ENCODE peak calls at places on chromosomes 1 and 21, in seven cellular contexts. One of them, this sample, is unnamed.
A peak's percentile ranks its signal among the peaks of the same experiment; 100 is the strongest.

GRCh38 chr1:15883326-15883725 is 35.8 kb downstream of the SPEN start:
- DNase-seq in heart right ventricle: no peak
- DNase-seq in upper lobe of right lung: no peak
- DNase-seq in neural crest cell: no peak
- DNase-seq in brain microvascular endothelial cell: no peak
- DNase-seq in lower leg skin: no peak
- DNase-seq in cardiac muscle cell: no peak
- DNase-seq in this sample: peak; percentile 20

GRCh38 chr1:179228783-179229213 is 679 bp downstream of the ABL2 start:
- DNase-seq in heart right ventricle: peak; percentile 31
- DNase-seq in upper lobe of right lung: peak; percentile 74
- DNase-seq in neural crest cell: peak; percentile 31
- DNase-seq in brain microvascular endothelial cell: no peak
- DNase-seq in lower leg skin: no peak
- DNase-seq in cardiac muscle cell: peak; percentile 72
- DNase-seq in this sample: peak; percentile 24

GRCh38 chr1:203667616-203668015 is 41.0 kb downstream of the ATP2B4 start:
- DNase-seq in heart right ventricle: no peak
- DNase-seq in upper lobe of right lung: no peak
- DNase-seq in neural crest cell: no peak
- DNase-seq in brain microvascular endothelial cell: no peak
- DNase-seq in lower leg skin: no peak
- DNase-seq in cardiac muscle cell: no peak
- DNase-seq in this sample: no peak

GRCh38 chr1:211279340-211279739 is 20.2 kb downstream of the RCOR3 start:
- DNase-seq in heart right ventricle: no peak
- DNase-seq in upper lobe of right lung: no peak
- DNase-seq in neural crest cell: no peak
- DNase-seq in brain microvascular endothelial cell: no peak
- DNase-seq in lower leg skin: no peak
- DNase-seq in cardiac muscle cell: no peak
- DNase-seq in this sample: no peak

GRCh38 chr1:66598670-66599069 is 64.7 kb downstream of the SGIP1 start:
- DNase-seq in heart right ventricle: no peak
- DNase-seq in upper lobe of right lung: no peak
- DNase-seq in neural crest cell: no peak
- DNase-seq in brain microvascular endothelial cell: peak; percentile 82
- DNase-seq in lower leg skin: no peak
- DNase-seq in cardiac muscle cell: no peak
- DNase-seq in this sample: no peak

GRCh38 chr21:26513212-26513611 is 59.9 kb downstream of the CYYR1 start:
- DNase-seq in heart right ventricle: peak; percentile 10
- DNase-seq in upper lobe of right lung: no peak
- DNase-seq in neural crest cell: no peak
- DNase-seq in brain microvascular endothelial cell: peak; percentile 14
- DNase-seq in lower leg skin: no peak
- DNase-seq in cardiac muscle cell: no peak
- DNase-seq in this sample: no peak

GRCh38 chr1:47682786-47683350 is 245.0 kb downstream of the FOXD2 start:
- DNase-seq in heart right ventricle: no peak
- DNase-seq in upper lobe of right lung: no peak
- DNase-seq in neural crest cell: no peak
- DNase-seq in brain microvascular endothelial cell: no peak
- DNase-seq in lower leg skin: no peak
- DNase-seq in cardiac muscle cell: no peak
- DNase-seq in this sample: no peak

GRCh38 chr1:80987106-80987505 is 813.6 kb upstream of the ADGRL2 start:
- DNase-seq in heart right ventricle: no peak
- DNase-seq in upper lobe of right lung: no peak
- DNase-seq in neural crest cell: no peak
- DNase-seq in brain microvascular endothelial cell: no peak
- DNase-seq in lower leg skin: no peak
- DNase-seq in cardiac muscle cell: no peak
- DNase-seq in this sample: no peak

GRCh38 chr1:43902058-43902831 is 31.4 kb upstream of the ARTN start:
- DNase-seq in heart right ventricle: no peak
- DNase-seq in upper lobe of right lung: no peak
- DNase-seq in neural crest cell: no peak
- DNase-seq in brain microvascular endothelial cell: no peak
- DNase-seq in lower leg skin: no peak
- DNase-seq in cardiac muscle cell: no peak
- DNase-seq in this sample: no peak

GRCh38 chr1:227744668-227745067 is 9.4 kb downstream of the SNAP47 start:
- DNase-seq in heart right ventricle: no peak
- DNase-seq in upper lobe of right lung: no peak
- DNase-seq in neural crest cell: no peak
- DNase-seq in brain microvascular endothelial cell: no peak
- DNase-seq in lower leg skin: no peak
- DNase-seq in cardiac muscle cell: no peak
- DNase-seq in this sample: no peak

GRCh38 chr1:6870571-6870970 is 85.3 kb downstream of the CAMTA1 start:
- DNase-seq in heart right ventricle: no peak
- DNase-seq in upper lobe of right lung: no peak
- DNase-seq in neural crest cell: no peak
- DNase-seq in brain microvascular endothelial cell: peak; percentile 10
- DNase-seq in lower leg skin: no peak
- DNase-seq in cardiac muscle cell: no peak
- DNase-seq in this sample: no peak

GRCh38 chr1:112308716-112309115 is 87.3 kb upstream of the CTTNBP2NL start:
- DNase-seq in heart right ventricle: no peak
- DNase-seq in upper lobe of right lung: no peak
- DNase-seq in neural crest cell: no peak
- DNase-seq in brain microvascular endothelial cell: no peak
- DNase-seq in lower leg skin: no peak
- DNase-seq in cardiac muscle cell: no peak
- DNase-seq in this sample: no peak

GRCh38 chr1:237672748-237673147 is 218.0 kb downstream of the ZP4 start:
- DNase-seq in heart right ventricle: no peak
- DNase-seq in upper lobe of right lung: no peak
- DNase-seq in neural crest cell: no peak
- DNase-seq in brain microvascular endothelial cell: no peak
- DNase-seq in lower leg skin: no peak
- DNase-seq in cardiac muscle cell: no peak
- DNase-seq in this sample: peak; percentile 19

GRCh38 chr1:110069302-110070281 is 880 bp downstream of the ALX3 start:
- DNase-seq in heart right ventricle: no peak
- DNase-seq in upper lobe of right lung: no peak
- DNase-seq in neural crest cell: peak; percentile 23
- DNase-seq in brain microvascular endothelial cell: no peak
- DNase-seq in lower leg skin: no peak
- DNase-seq in cardiac muscle cell: peak; percentile 12
- DNase-seq in this sample: no peak

GRCh38 chr1:17201201-17202021 is 3.5 kb upstream of the PADI1 start:
- DNase-seq in heart right ventricle: no peak
- DNase-seq in upper lobe of right lung: peak; percentile 33
- DNase-seq in neural crest cell: no peak
- DNase-seq in brain microvascular endothelial cell: no peak
- DNase-seq in lower leg skin: no peak
- DNase-seq in cardiac muscle cell: no peak
- DNase-seq in this sample: peak; percentile 4

DNA sequence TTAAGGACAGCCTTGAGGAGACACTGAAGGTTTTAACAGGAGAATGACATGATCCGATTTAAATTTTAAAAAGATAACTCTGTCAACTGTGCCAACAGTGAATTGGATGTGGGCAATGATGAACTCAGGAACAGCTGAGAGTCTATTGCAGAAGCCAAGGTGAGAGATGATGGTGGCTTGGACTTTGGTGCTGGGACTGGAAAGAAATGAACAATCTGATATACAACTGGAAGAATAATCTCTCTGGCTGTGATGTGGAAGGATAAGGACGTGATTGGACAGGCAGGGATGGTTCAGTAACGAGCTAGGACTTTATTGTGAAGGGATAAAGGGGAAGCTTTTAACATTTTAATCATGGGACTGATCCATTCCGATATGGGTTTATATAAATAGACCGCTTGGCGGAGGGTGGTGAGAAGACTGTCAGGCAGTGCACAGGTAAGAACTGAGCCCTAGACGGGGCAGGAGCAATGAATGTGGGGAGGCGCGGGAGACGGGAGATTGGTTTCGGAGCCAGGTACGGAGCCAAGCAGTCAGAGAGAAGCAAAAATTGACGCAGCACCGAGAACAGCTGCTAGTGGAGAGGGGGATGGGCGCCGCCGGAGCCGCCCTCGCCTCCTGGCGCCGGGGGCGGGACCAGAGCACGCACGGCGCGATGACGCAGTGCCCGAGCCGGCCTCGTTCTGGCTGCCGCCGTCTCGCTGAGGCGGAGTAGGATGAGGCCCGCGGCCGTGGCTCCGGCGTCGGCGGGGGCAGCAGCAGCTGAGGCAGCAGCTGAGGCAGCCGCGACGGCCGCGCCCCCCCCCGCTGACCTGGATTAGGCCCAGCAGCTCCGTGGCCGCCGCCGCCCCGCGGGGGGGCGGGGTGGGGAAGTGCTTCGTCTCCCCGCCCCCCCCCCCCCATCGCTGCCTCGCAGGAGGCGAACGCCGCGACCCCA is at the start of gene RNF11:
- DNase-seq in heart right ventricle: peak; percentile 94
- DNase-seq in upper lobe of right lung: peak; percentile 97
- DNase-seq in neural crest cell: peak; percentile 84
- DNase-seq in brain microvascular endothelial cell: peak; percentile 85
- DNase-seq in lower leg skin: peak; percentile 89
- DNase-seq in cardiac muscle cell: peak; percentile 96
- DNase-seq in this sample: peak; percentile 93
- TF ChIP-seq CTCF in heart right ventricle: no peak
- TF ChIP-seq CTCF in upper lobe of right lung: peak; percentile 6
- TF ChIP-seq CTCF in neural crest cell: no peak
- TF ChIP-seq CTCF in brain microvascular endothelial cell: no peak
- TF ChIP-seq CTCF in lower leg skin: no peak
- TF ChIP-seq CTCF in cardiac muscle cell: no peak
- TF ChIP-seq CTCF in this sample: no peak

DNA sequence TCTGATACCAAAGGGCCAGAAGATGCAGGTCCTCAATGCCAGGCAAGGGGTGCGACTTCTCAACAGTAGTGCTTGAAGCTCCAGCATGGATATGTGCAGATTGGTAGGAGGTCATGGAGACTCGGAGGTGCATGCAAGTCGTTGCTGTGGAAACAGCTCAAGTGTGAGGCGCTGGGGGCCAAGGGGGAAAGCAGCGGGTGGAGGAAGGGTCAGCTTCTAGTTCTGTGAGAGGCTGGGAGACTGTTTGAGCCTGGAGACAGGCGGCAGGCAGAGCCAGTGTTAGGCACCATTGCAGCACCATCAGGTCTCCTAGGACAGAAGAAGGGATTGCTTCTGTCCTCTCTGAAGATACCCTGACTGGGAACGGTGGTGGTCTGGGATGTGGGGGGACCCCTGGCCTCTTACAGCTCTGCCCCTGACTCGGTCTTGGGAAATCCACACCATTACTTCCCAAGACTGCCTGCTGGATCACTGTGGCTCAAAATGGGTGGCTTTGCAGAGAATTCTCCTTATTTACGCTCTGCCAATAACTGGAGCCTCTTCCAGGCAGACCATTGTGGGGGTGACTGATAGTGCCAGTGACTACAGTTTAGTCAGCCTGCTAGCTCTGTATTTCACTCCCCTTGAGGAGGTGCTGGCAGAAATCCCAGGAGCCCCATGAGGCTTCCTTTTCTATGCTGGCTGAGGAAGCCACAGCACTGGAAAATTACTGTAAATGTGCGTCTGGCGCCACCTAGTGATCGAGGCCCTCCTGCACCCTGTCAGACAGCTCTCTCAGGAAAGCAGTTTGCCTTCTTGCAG is 46.3 kb upstream of the VANGL1 start:
- DNase-seq in heart right ventricle: peak; percentile 88
- DNase-seq in upper lobe of right lung: peak; percentile 87
- DNase-seq in neural crest cell: peak; percentile 90
- DNase-seq in brain microvascular endothelial cell: peak; percentile 98
- DNase-seq in lower leg skin: peak; percentile 79
- DNase-seq in cardiac muscle cell: peak; percentile 94
- DNase-seq in this sample: peak; percentile 71
- TF ChIP-seq CTCF in heart right ventricle: peak; percentile 86
- TF ChIP-seq CTCF in upper lobe of right lung: peak; percentile 91
- TF ChIP-seq CTCF in neural crest cell: peak; percentile 93
- TF ChIP-seq CTCF in brain microvascular endothelial cell: peak; percentile 98
- TF ChIP-seq CTCF in lower leg skin: no peak
- TF ChIP-seq CTCF in cardiac muscle cell: peak; percentile 98
- TF ChIP-seq CTCF in this sample: peak; percentile 93

GRCh38 chr1:154352581-154353459 is 27.5 kb downstream of the ATP8B2 start:
- DNase-seq in heart right ventricle: peak; percentile 53
- DNase-seq in upper lobe of right lung: peak; percentile 83
- DNase-seq in neural crest cell: peak; percentile 55
- DNase-seq in brain microvascular endothelial cell: no peak
- DNase-seq in lower leg skin: no peak
- DNase-seq in cardiac muscle cell: peak; percentile 69
- DNase-seq in this sample: peak; percentile 43
- TF ChIP-seq CTCF in heart right ventricle: no peak
- TF ChIP-seq CTCF in upper lobe of right lung: no peak
- TF ChIP-seq CTCF in neural crest cell: no peak
- TF ChIP-seq CTCF in brain microvascular endothelial cell: peak; percentile 8
- TF ChIP-seq CTCF in lower leg skin: no peak
- TF ChIP-seq CTCF in cardiac muscle cell: no peak
- TF ChIP-seq CTCF in this sample: no peak

GRCh38 chr1:246608616-246609376 is 42.5 kb downstream of the CNST start:
- DNase-seq in heart right ventricle: peak; percentile 54
- DNase-seq in upper lobe of right lung: peak; percentile 93
- DNase-seq in neural crest cell: no peak
- DNase-seq in brain microvascular endothelial cell: peak; percentile 92
- DNase-seq in lower leg skin: peak; percentile 79
- DNase-seq in cardiac muscle cell: no peak
- DNase-seq in this sample: peak; percentile 52
- TF ChIP-seq CTCF in heart right ventricle: no peak
- TF ChIP-seq CTCF in upper lobe of right lung: peak; percentile 37
- TF ChIP-seq CTCF in neural crest cell: no peak
- TF ChIP-seq CTCF in brain microvascular endothelial cell: peak; percentile 64
- TF ChIP-seq CTCF in lower leg skin: no peak
- TF ChIP-seq CTCF in cardiac muscle cell: peak; percentile 23
- TF ChIP-seq CTCF in this sample: no peak

DNA sequence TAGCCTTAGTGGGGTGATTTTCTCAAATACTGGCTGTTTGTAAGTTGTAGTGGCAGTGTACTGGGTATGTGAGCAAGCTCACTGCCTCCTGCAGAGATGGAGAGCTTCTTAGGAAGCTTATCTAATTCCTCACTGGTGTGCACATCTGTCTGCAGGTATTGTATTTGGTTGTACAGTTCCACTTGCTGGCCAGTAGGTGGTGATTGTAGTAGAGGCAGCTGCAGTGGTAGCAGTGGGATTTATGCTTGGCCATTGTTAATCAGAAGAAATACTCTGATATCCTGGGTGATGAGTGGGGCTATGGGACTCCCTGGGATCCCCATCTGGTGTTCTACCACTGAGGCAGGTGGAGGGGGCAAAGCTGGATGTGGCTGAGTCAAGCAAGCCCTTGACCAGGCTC is 276.1 kb upstream of the SPAG17 start:
- DNase-seq in heart right ventricle: no peak
- DNase-seq in upper lobe of right lung: no peak
- DNase-seq in neural crest cell: no peak
- DNase-seq in brain microvascular endothelial cell: no peak
- DNase-seq in lower leg skin: no peak
- DNase-seq in cardiac muscle cell: no peak
- DNase-seq in this sample: peak; percentile 1
- TF ChIP-seq CTCF in heart right ventricle: no peak
- TF ChIP-seq CTCF in upper lobe of right lung: peak; percentile 22
- TF ChIP-seq CTCF in neural crest cell: peak; percentile 33
- TF ChIP-seq CTCF in brain microvascular endothelial cell: peak; percentile 14
- TF ChIP-seq CTCF in lower leg skin: no peak
- TF ChIP-seq CTCF in cardiac muscle cell: no peak
- TF ChIP-seq CTCF in this sample: peak; percentile 27

This sample was measured in GM12865.